ENCODE peak calls at places on chromosome 22, in eight cellular contexts. O is T-cell, L is GM10248, Q is T-helper 2 cell, I is psoas muscle, F is C1 segment of cervical spinal cord, J is nucleus accumbens, B is NCI-H1092 treated with DMSO at 0.1 percent for 48 hours. E is an unnamed sample.

GRCh38 chr22:25372000-25372595 is 152.7 kb downstream of the CRYBB2 start:
- DNase-seq in O (no peak), L (no peak), Q (no peak), I (no peak), F (no peak), J (no peak), B (no peak), E (no peak)

GRCh38 chr22:42644422-42645340 is 4.3 kb upstream of the ATP5MGL start:
- DNase-seq in O (no peak), L (no peak), Q (no peak), I (peak), F (no peak), J (peak), B (no peak), E (no peak)

GRCh38 chr22:42080287-42080686 is 787 bp downstream of the SMDT1 start:
- DNase-seq in O (no peak), L (peak), Q (peak), I (no peak), F (peak), J (peak), B (peak), E (peak)

GRCh38 chr22:26777402-26777801 is 120.0 kb downstream of the MIAT start:
- DNase-seq in O (no peak), L (no peak), Q (no peak), I (no peak), F (no peak), J (no peak), B (no peak), E (no peak)

GRCh38 chr22:26617251-26618199 is at the start of gene CRYBB1:
- DNase-seq in O (no peak), L (no peak), Q (no peak), I (no peak), F (peak), J (no peak), B (no peak), E (peak)

GRCh38 chr22:44024288-44024908 is at the start of gene PARVB:
- DNase-seq in O (no peak), L (peak), Q (peak), I (peak), F (no peak), J (peak), B (no peak), E (peak)

GRCh38 chr22:28395920-28396447 is 283.7 kb downstream of the TTC28 start:
- DNase-seq in O (no peak), L (no peak), Q (peak), I (no peak), F (no peak), J (no peak), B (no peak), E (no peak)

GRCh38 chr22:36134167-36134566 is 26.4 kb downstream of the APOL3 start:
- DNase-seq in O (no peak), L (no peak), Q (peak), I (no peak), F (no peak), J (no peak), B (no peak), E (no peak)

GRCh38 chr22:18023509-18024275 is 669 bp downstream of the MICAL3 start:
- DNase-seq in O (no peak), L (peak), Q (peak), I (peak), F (peak), J (peak), B (peak), E (peak)

GRCh38 chr22:42621505-42622002 is 6.9 kb upstream of the POLDIP3 start:
- DNase-seq in O (no peak), L (peak), Q (peak), I (peak), F (peak), J (peak), B (peak), E (peak)

E was measured in GM12865.